ENCODE peak calls at places on chromosomes 2 and 18, in ten cellular contexts. V is CD14-positive monocyte, H is suprapubic skin, G is colonic mucosa, J is AG04449, Y is upper lobe of right lung, F is heart right ventricle, U is brain microvascular endothelial cell, N is cardiac fibroblast, S is MCF 10A. O is an unnamed sample.

GRCh38 chr18:54254265-54254758 is 15.0 kb upstream of the POLI start:
- DNase-seq in H (no peak), Y (no peak), N (peak), J (no peak), S (peak), G (peak), V (no peak), F (no peak), U (peak), O (no peak)

GRCh38 chr2:239461551-239462515 is 61.0 kb upstream of the HDAC4 start:
- DNase-seq in J (no peak), V (peak), Y (no peak), G (peak), F (no peak), H (peak), U (no peak), S (peak), N (no peak), O (no peak)

GRCh38 chr2:189519631-189520387 is 60.8 kb downstream of the SLC40A1 start:
- DNase-seq in S (no peak), V (no peak), F (no peak), J (no peak), N (no peak), Y (no peak), U (no peak), G (no peak), H (no peak), O (no peak)

GRCh38 chr2:85503611-85504433 is 35.1 kb upstream of the MAT2A start:
- DNase-seq in S (peak), N (peak), H (no peak), G (no peak), V (no peak), U (no peak), J (no peak), Y (no peak), F (no peak), O (no peak)

GRCh38 chr2:190711069-190711468 is 62.2 kb downstream of the NAB1 start:
- DNase-seq in S (no peak), N (no peak), Y (no peak), V (no peak), H (no peak), J (no peak), G (no peak), U (no peak), F (no peak), O (no peak)

GRCh38 chr18:5600376-5601071 is 56.7 kb upstream of the EPB41L3 start:
- DNase-seq in V (no peak), F (no peak), H (no peak), J (no peak), Y (no peak), S (peak), U (no peak), G (no peak), N (peak), O (no peak)

GRCh38 chr2:240021488-240022104 is 3.5 kb downstream of the NDUFA10 start:
- DNase-seq in G (peak), J (no peak), S (peak), F (peak), Y (peak), U (peak), H (no peak), N (peak), V (peak), O (no peak)

GRCh38 chr2:12326449-12327190 is 390.1 kb upstream of the TRIB2 start:
- DNase-seq in G (no peak), Y (no peak), S (no peak), U (no peak), H (no peak), V (no peak), F (no peak), J (no peak), N (no peak), O (no peak)

GRCh38 chr2:125516496-125517109 is 1139.4 kb upstream of the GYPC start:
- DNase-seq in V (no peak), U (peak), Y (no peak), H (no peak), G (peak), S (peak), N (peak), F (no peak), J (no peak), O (no peak)

GRCh38 chr2:232203166-232203891 is 175.2 kb upstream of the ALPP start:
- DNase-seq in N (no peak), F (no peak), S (no peak), G (no peak), V (no peak), J (no peak), H (no peak), Y (no peak), U (no peak), O (no peak)

GRCh38 chr18:45792551-45793294 is 32.8 kb upstream of the SIGLEC15 start:
- DNase-seq in G (no peak), H (no peak), V (no peak), N (peak), J (no peak), S (no peak), U (no peak), F (no peak), Y (no peak), O (no peak)

GRCh38 chr2:169141713-169142352 is 72.5 kb downstream of the DHRS9 start:
- DNase-seq in V (peak), G (peak), H (no peak), U (peak), S (peak), Y (no peak), J (no peak), F (peak), N (peak), O (no peak)

GRCh38 chr2:217636578-217637267 is 366.1 kb downstream of the TNS1 start:
- DNase-seq in F (no peak), S (no peak), J (no peak), Y (no peak), U (no peak), G (no peak), V (no peak), H (no peak), N (no peak), O (no peak)

GRCh38 chr2:185608799-185609198 is 129.8 kb upstream of the FSIP2 start:
- DNase-seq in S (peak), J (no peak), Y (no peak), N (no peak), F (no peak), H (no peak), G (no peak), V (no peak), U (peak), O (no peak)

GRCh38 chr2:67802296-67802695 is 260.5 kb downstream of the C1D start:
- DNase-seq in F (no peak), J (no peak), V (no peak), G (no peak), N (no peak), S (no peak), U (no peak), Y (no peak), H (no peak), O (no peak)

GRCh38 chr18:32469190-32469611 is 1.5 kb downstream of the GAREM1 start:
- DNase-seq in G (peak), S (peak), U (peak), F (peak), N (peak), Y (no peak), J (no peak), H (no peak), V (no peak), O (no peak)

GRCh38 chr2:61620244-61621159 is 82.3 kb upstream of the XPO1 start:
- DNase-seq in F (no peak), Y (no peak), U (peak), V (no peak), G (no peak), H (no peak), S (peak), J (peak), N (peak), O (peak)

GRCh38 chr18:78422336-78422735 is 557.3 kb upstream of the SALL3 start:
- DNase-seq in V (no peak), H (no peak), S (no peak), N (no peak), G (no peak), Y (no peak), J (no peak), U (no peak), F (no peak), O (no peak)

GRCh38 chr2:239967244-239968036 is 57.7 kb downstream of the NDUFA10 start:
- DNase-seq in G (no peak), H (no peak), J (no peak), V (no peak), Y (no peak), S (no peak), U (no peak), N (no peak), F (no peak), O (no peak)

GRCh38 chr18:55433140-55433539 is 154.9 kb downstream of the TCF4 start:
- DNase-seq in U (no peak), G (no peak), H (no peak), V (no peak), S (no peak), F (no peak), J (no peak), Y (no peak), N (no peak), O (no peak)

GRCh38 chr18:75504469-75504868 is 77.0 kb upstream of the SMIM21 start:
- DNase-seq in F (no peak), J (no peak), N (no peak), S (no peak), U (no peak), V (no peak), G (no peak), H (no peak), Y (no peak), O (no peak)

GRCh38 chr2:199458806-199459285 is 1.1 kb upstream of the SATB2 start:
- DNase-seq in F (no peak), V (no peak), J (no peak), U (no peak), G (no peak), S (no peak), Y (no peak), H (no peak), N (peak), O (no peak)

DNA sequence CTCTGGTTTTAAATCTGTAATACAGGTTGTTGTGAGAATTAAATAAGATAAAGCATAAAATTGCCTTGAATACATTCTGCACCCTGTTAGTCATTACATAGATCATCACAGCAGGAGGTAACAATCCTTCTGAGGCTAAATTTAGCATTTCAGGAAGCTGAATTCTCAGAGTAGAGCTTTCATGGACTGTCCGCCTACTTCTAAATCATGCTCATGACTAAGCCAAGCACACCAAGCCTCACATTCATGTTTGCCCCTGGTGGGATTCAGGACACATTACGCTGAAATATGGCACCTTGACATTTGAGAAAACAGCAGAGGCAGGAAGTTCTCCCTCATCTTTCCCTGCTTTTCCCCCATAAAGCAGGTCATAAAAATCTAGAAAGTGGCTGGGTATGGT is 16.6 kb upstream of the PIK3C3 start:
- DNase-seq in H (no peak), S (peak), V (no peak), U (peak), F (no peak), N (peak), J (peak), G (no peak), Y (no peak), O (no peak)
- TF ChIP-seq CTCF in H (no peak), S (no peak), V (peak), U (peak), F (no peak), N (peak), J (peak), G (no peak), Y (no peak), O (peak)

GRCh38 chr2:119531292-119531691 is 7.0 kb upstream of the SCTR start:
- DNase-seq in F (no peak), N (no peak), G (no peak), U (no peak), S (peak), Y (no peak), V (no peak), J (no peak), H (no peak), O (no peak)
- TF ChIP-seq CTCF in F (no peak), N (no peak), G (no peak), U (peak), S (no peak), Y (no peak), V (no peak), J (no peak), H (no peak), O (peak)

GRCh38 chr18:74063023-74063422 is 84.6 kb downstream of the FBXO15 start:
- DNase-seq in Y (no peak), S (no peak), J (no peak), N (no peak), U (no peak), G (no peak), F (no peak), H (no peak), V (no peak), O (no peak)
- TF ChIP-seq CTCF in Y (no peak), S (no peak), J (no peak), N (no peak), U (no peak), G (no peak), F (no peak), H (no peak), V (peak), O (no peak)

GRCh38 chr2:241637233-241638062 is at the start of gene ATG4B:
- DNase-seq in V (peak), J (peak), U (peak), N (peak), S (peak), G (peak), Y (peak), F (peak), H (peak), O (no peak)
- TF ChIP-seq CTCF in V (no peak), J (no peak), U (no peak), N (no peak), S (no peak), G (no peak), Y (no peak), F (no peak), H (no peak), O (no peak)

GRCh38 chr2:209008636-209009287 is 415.1 kb upstream of the MAP2 start:
- DNase-seq in U (no peak), J (no peak), S (peak), G (no peak), N (no peak), Y (no peak), V (no peak), H (no peak), F (no peak), O (no peak)
- TF ChIP-seq CTCF in U (no peak), J (no peak), S (no peak), G (no peak), N (no peak), Y (no peak), V (no peak), H (no peak), F (no peak), O (no peak)

O was measured in chondrocyte.